ENCODE peak calls at places on chromosomes 7 and 10, in seven cellular contexts. F is H1, G is HCT116, M is HepG2, P is GM12878, J is NT2/D1, N is SK-N-SH. Z is an unnamed sample.

GRCh38 chr10:11145498-11145855 is 127.8 kb downstream of the CELF2 start:
- DNase-seq in F (no peak), G (no peak), M (no peak), P (no peak), J (no peak), N (no peak), Z (peak)

GRCh38 chr7:45189151-45189970 is 31.8 kb downstream of the RAMP3 start:
- DNase-seq in F (no peak), G (no peak), M (no peak), P (no peak), J (no peak), N (no peak), Z (no peak)

GRCh38 chr10:124686707-124687376 is 57.3 kb downstream of the FAM53B start:
- DNase-seq in F (no peak), G (no peak), M (no peak), P (no peak), J (no peak), N (no peak), Z (no peak)

GRCh38 chr10:33332183-33333031 is 2.1 kb downstream of the NRP1 start:
- DNase-seq in F (no peak), G (no peak), M (no peak), P (no peak), J (no peak), N (no peak), Z (no peak)

GRCh38 chr7:29881724-29882123 is 75.4 kb downstream of the WIPF3 start:
- DNase-seq in F (peak), G (no peak), M (no peak), P (no peak), J (peak), N (no peak), Z (no peak)

GRCh38 chr7:25249772-25250171 is 21.5 kb upstream of the NPVF start:
- DNase-seq in F (no peak), G (no peak), M (peak), P (no peak), J (no peak), N (no peak), Z (no peak)

GRCh38 chr7:48587475-48587874 is 336.9 kb upstream of the CDC14C start:
- DNase-seq in F (no peak), G (no peak), M (no peak), P (no peak), J (no peak), N (no peak), Z (no peak)

GRCh38 chr10:7121154-7121797 is 289.6 kb downstream of the SFMBT2 start:
- DNase-seq in F (peak), G (peak), M (peak), P (no peak), J (peak), N (peak), Z (peak)

GRCh38 chr7:17142831-17143541 is 155.5 kb upstream of the AHR start:
- DNase-seq in F (no peak), G (no peak), M (peak), P (no peak), J (no peak), N (no peak), Z (no peak)

GRCh38 chr7:133695976-133696531 is 431.1 kb upstream of the LRGUK start:
- DNase-seq in F (no peak), G (no peak), M (no peak), P (peak), J (no peak), N (no peak), Z (no peak)

GRCh38 chr7:119219663-119220062 is 995.2 kb downstream of the ANKRD7 start:
- DNase-seq in F (no peak), G (no peak), M (no peak), P (no peak), J (no peak), N (no peak), Z (no peak)

GRCh38 chr7:7868245-7868899 is 100.2 kb upstream of the GLCCI1 start:
- DNase-seq in F (no peak), G (no peak), M (no peak), P (no peak), J (no peak), N (no peak), Z (no peak)

GRCh38 chr10:43923328-43923727 is 274.6 kb upstream of the ZNF32 start:
- DNase-seq in F (no peak), G (no peak), M (no peak), P (no peak), J (no peak), N (no peak), Z (no peak)

GRCh38 chr10:33334170-33334838 is at the start of gene NRP1:
- DNase-seq in F (peak), G (no peak), M (no peak), P (no peak), J (no peak), N (peak), Z (no peak)

GRCh38 chr7:94303736-94304135 is 91.0 kb upstream of the COL1A2 start:
- DNase-seq in F (no peak), G (no peak), M (no peak), P (no peak), J (no peak), N (no peak), Z (no peak)

GRCh38 chr10:79176052-79176501 is 107.3 kb downstream of the ZMIZ1 start:
- DNase-seq in F (no peak), G (no peak), M (no peak), P (no peak), J (no peak), N (no peak), Z (no peak)

GRCh38 chr7:42373285-42373684 is 136.3 kb upstream of the GLI3 start:
- DNase-seq in F (no peak), G (no peak), M (no peak), P (no peak), J (no peak), N (no peak), Z (no peak)

GRCh38 chr10:17415046-17415643 is 39.2 kb downstream of the ST8SIA6 start:
- DNase-seq in F (no peak), G (no peak), M (no peak), P (no peak), J (no peak), N (no peak), Z (peak)

GRCh38 chr7:131527462-131527861 is 29.0 kb downstream of the PODXL start:
- DNase-seq in F (no peak), G (no peak), M (no peak), P (no peak), J (no peak), N (no peak), Z (no peak)

GRCh38 chr10:130017010-130017630 is 53.0 kb upstream of the EBF3 start:
- DNase-seq in F (no peak), G (no peak), M (no peak), P (no peak), J (no peak), N (no peak), Z (no peak)

GRCh38 chr10:76035010-76035727 is 603.7 kb downstream of the LRMDA start:
- DNase-seq in F (no peak), G (no peak), M (no peak), P (no peak), J (no peak), N (peak), Z (no peak)

GRCh38 chr7:50771120-50772002 is 11.3 kb downstream of the GRB10 start:
- DNase-seq in F (no peak), G (no peak), M (no peak), P (no peak), J (no peak), N (no peak), Z (no peak)

GRCh38 chr10:118537623-118538022 is 57.8 kb downstream of the PRLHR start:
- DNase-seq in F (no peak), G (no peak), M (no peak), P (no peak), J (no peak), N (no peak), Z (no peak)

GRCh38 chr7:123811056-123811455 is 33.9 kb upstream of the HYAL4 start:
- DNase-seq in F (no peak), G (no peak), M (no peak), P (no peak), J (no peak), N (no peak), Z (no peak)

GRCh38 chr7:47819054-47819920 is 129.0 kb downstream of the PKD1L1 start:
- DNase-seq in F (peak), G (peak), M (peak), P (peak), J (peak), N (peak), Z (peak)

GRCh38 chr10:115572740-115573455 is 479.7 kb downstream of the ATRNL1 start:
- DNase-seq in F (peak), G (peak), M (no peak), P (no peak), J (peak), N (peak), Z (no peak)

GRCh38 chr7:100352984-100353684 is 4.8 kb upstream of the PILRB start:
- DNase-seq in F (no peak), G (no peak), M (no peak), P (no peak), J (no peak), N (no peak), Z (no peak)

GRCh38 chr10:30529373-30529998 is 95.5 kb downstream of the MAP3K8 start:
- DNase-seq in F (no peak), G (no peak), M (no peak), P (peak), J (no peak), N (no peak), Z (no peak)

GRCh38 chr10:85832988-85833387 is 533.6 kb downstream of the GRID1 start:
- DNase-seq in F (no peak), G (no peak), M (no peak), P (no peak), J (no peak), N (no peak), Z (no peak)

GRCh38 chr10:19592276-19592675 is 224.0 kb upstream of the PLXDC2 start:
- DNase-seq in F (no peak), G (no peak), M (peak), P (no peak), J (no peak), N (no peak), Z (no peak)

GRCh38 chr10:49508654-49509053 is 30.3 kb downstream of the ERCC6 start:
- DNase-seq in F (no peak), G (no peak), M (no peak), P (no peak), J (no peak), N (no peak), Z (no peak)

GRCh38 chr7:49324707-49325106 is 400.4 kb downstream of the CDC14C start:
- DNase-seq in F (no peak), G (no peak), M (no peak), P (no peak), J (no peak), N (no peak), Z (no peak)

GRCh38 chr7:101814996-101815825 is 2.2 kb upstream of the CUX1 start:
- DNase-seq in F (peak), G (no peak), M (no peak), P (no peak), J (no peak), N (peak), Z (peak)

GRCh38 chr7:99139031-99139430 is 4.9 kb downstream of the SMURF1 start:
- DNase-seq in F (no peak), G (no peak), M (no peak), P (no peak), J (no peak), N (no peak), Z (no peak)

GRCh38 chr10:101895781-101896180 is 52.2 kb upstream of the KCNIP2 start:
- DNase-seq in F (no peak), G (no peak), M (no peak), P (no peak), J (no peak), N (no peak), Z (no peak)

GRCh38 chr10:86649471-86650150 is 4.7 kb upstream of the OPN4 start:
- DNase-seq in F (peak), G (no peak), M (no peak), P (no peak), J (no peak), N (peak), Z (no peak)

GRCh38 chr7:95906871-95907270 is 134.5 kb downstream of the DYNC1I1 start:
- DNase-seq in F (no peak), G (no peak), M (no peak), P (no peak), J (no peak), N (no peak), Z (no peak)

GRCh38 chr7:80870806-80871205 is 48.0 kb downstream of the SEMA3C start:
- DNase-seq in F (no peak), G (no peak), M (no peak), P (no peak), J (no peak), N (no peak), Z (no peak)

DNA sequence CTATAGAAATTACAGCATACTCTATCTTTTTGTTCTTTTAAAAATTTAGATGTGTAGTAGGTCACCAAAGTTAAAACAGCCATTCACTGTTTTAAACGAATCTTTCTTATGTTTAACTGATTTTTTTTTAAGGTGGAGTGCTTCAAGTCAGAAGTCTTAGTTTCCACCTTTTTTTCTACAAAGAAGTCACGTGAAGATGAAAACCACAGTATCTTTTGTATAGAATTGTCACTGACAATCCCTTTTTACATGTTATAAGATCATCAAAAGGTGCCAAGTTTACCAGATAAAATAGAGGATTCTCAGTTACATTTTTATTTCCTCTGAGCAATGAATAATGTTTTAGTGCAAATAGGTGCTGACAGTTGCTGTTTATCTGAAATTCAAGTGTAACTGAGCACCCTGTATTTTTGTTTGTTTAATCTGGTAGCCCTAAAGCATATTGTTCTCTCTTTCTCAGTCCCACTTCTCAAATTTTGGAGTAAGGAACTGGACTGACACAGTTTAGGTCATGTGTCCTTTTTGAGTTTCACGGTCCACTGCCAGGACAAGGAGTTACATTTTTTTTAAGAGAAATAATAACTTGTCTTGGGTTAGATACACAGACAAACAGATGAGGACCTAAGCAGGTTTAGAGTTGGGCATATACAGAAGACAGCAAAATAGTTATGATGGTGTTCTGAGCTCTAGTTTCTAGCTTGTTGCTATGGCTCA is 233.2 kb upstream of the MBL2 start:
- DNase-seq in F (no peak), G (no peak), M (no peak), P (no peak), J (no peak), N (no peak), Z (no peak)
- TF ChIP-seq YY1 in F (no peak), G (no peak), M (no peak), P (no peak), J (no peak), N (no peak), Z (no peak)

GRCh38 chr10:103072276-103072675 is 120.8 kb downstream of the NT5C2 start:
- DNase-seq in F (no peak), G (no peak), M (no peak), P (no peak), J (no peak), N (no peak), Z (no peak)
- TF ChIP-seq YY1 in F (no peak), G (no peak), M (no peak), P (no peak), J (no peak), N (no peak), Z (no peak)

GRCh38 chr10:12907651-12908050 is 93.9 kb downstream of the CCDC3 start:
- DNase-seq in F (no peak), G (no peak), M (no peak), P (no peak), J (no peak), N (no peak), Z (no peak)
- TF ChIP-seq YY1 in F (no peak), G (no peak), M (no peak), P (no peak), J (no peak), N (no peak), Z (no peak)

GRCh38 chr7:56174346-56175085 is 58.3 kb upstream of the NUPR2 start:
- DNase-seq in F (no peak), G (no peak), M (no peak), P (no peak), J (no peak), N (peak), Z (no peak)

GRCh38 chr7:56181010-56181409 is 64.8 kb upstream of the NUPR2 start:
- DNase-seq in F (no peak), G (no peak), M (no peak), P (no peak), J (no peak), N (no peak), Z (no peak)

GRCh38 chr7:56175784-56176183 is 59.6 kb upstream of the NUPR2 start:
- DNase-seq in F (no peak), G (no peak), M (no peak), P (no peak), J (no peak), N (peak), Z (no peak)

GRCh38 chr7:56175086-56175760 is 59.0 kb upstream of the NUPR2 start:
- DNase-seq in F (no peak), G (no peak), M (no peak), P (no peak), J (no peak), N (peak), Z (peak)
- TF ChIP-seq YY1 in F (no peak), G (no peak), M (no peak), P (no peak), J (no peak), N (no peak), Z (no peak)

GRCh38 chr10:119693262-119693957 is 32.4 kb upstream of the INPP5F start:
- DNase-seq in F (no peak), G (no peak), M (peak), P (no peak), J (no peak), N (no peak), Z (no peak)
- TF ChIP-seq YY1 in F (no peak), G (no peak), M (no peak), P (no peak), J (no peak), N (no peak), Z (no peak)

Z was measured in K562.